ENCODE peak calls at places on chromosome 13, in ten cellular contexts. C is testis, Q is fibroblast of lung, R is left lung, F is thoracic aorta, N is BJ, V is Caco-2, W is SJSA1, Z is MG63, S is mammary epithelial cell. P is an unnamed sample.

GRCh38 chr13:35388979-35389378 is 87.5 kb downstream of the MAB21L1 start:
- DNase-seq in C (no peak), Q (peak; percentile 36), R (no peak), F (no peak), N (no peak), V (no peak), W (peak; percentile 29), Z (peak; percentile 28), S (no peak), P (no peak)

GRCh38 chr13:30679483-30680330 is 55.6 kb upstream of the ALOX5AP start:
- DNase-seq in C (peak; percentile 53), Q (peak; percentile 31), R (no peak), F (no peak), N (no peak), V (no peak), W (peak; percentile 27), Z (peak; percentile 10), S (no peak), P (no peak)

GRCh38 chr13:65456150-65456912 is 1773.8 kb downstream of the PCDH9 start:
- DNase-seq in C (no peak), Q (no peak), R (no peak), F (no peak), N (no peak), V (no peak), W (no peak), Z (no peak), S (no peak), P (no peak)

GRCh38 chr13:109095126-109095525 is 465.7 kb downstream of the MYO16 start:
- DNase-seq in C (no peak), Q (no peak), R (no peak), F (no peak), N (no peak), V (no peak), W (no peak), Z (no peak), S (no peak), P (no peak)

GRCh38 chr13:99028890-99029289 is 51.0 kb upstream of the DOCK9 start:
- DNase-seq in C (no peak), Q (no peak), R (no peak), F (no peak), N (no peak), V (no peak), W (no peak), Z (no peak), S (no peak), P (no peak)

GRCh38 chr13:85665286-85665685 is 133.9 kb downstream of the SLITRK6 start:
- DNase-seq in C (no peak), Q (peak; percentile 74), R (no peak), F (no peak), N (no peak), V (no peak), W (no peak), Z (peak; percentile 31), S (peak; percentile 63), P (no peak)

GRCh38 chr13:30805603-30806011 is 70.3 kb downstream of the ALOX5AP start:
- DNase-seq in C (peak; percentile 94), Q (peak; percentile 77), R (no peak), F (no peak), N (no peak), V (peak; percentile 30), W (no peak), Z (no peak), S (peak; percentile 83), P (no peak)

GRCh38 chr13:25319781-25320180 is 18.4 kb downstream of the NUP58 start:
- DNase-seq in C (no peak), Q (no peak), R (no peak), F (no peak), N (no peak), V (no peak), W (no peak), Z (no peak), S (no peak), P (no peak)

GRCh38 chr13:50230365-50230978 is 215.2 kb downstream of the KCNRG start:
- DNase-seq in C (no peak), Q (peak; percentile 53), R (no peak), F (no peak), N (peak; percentile 17), V (no peak), W (peak; percentile 28), Z (no peak), S (peak; percentile 75), P (no peak)

GRCh38 chr13:97295279-97296182 is 73.4 kb downstream of the MBNL2 start:
- DNase-seq in C (no peak), Q (peak; percentile 84), R (no peak), F (no peak), N (no peak), V (no peak), W (no peak), Z (peak; percentile 6), S (peak; percentile 88), P (no peak)

GRCh38 chr13:84255226-84255625 is 373.0 kb upstream of the SLITRK1 start:
- DNase-seq in C (no peak), Q (no peak), R (no peak), F (no peak), N (no peak), V (no peak), W (no peak), Z (no peak), S (no peak), P (no peak)

GRCh38 chr13:108834193-108834592 is 204.8 kb downstream of the MYO16 start:
- DNase-seq in C (no peak), Q (no peak), R (no peak), F (no peak), N (no peak), V (peak; percentile 71), W (peak; percentile 51), Z (no peak), S (no peak), P (no peak)

GRCh38 chr13:84445776-84446175 is 563.5 kb upstream of the SLITRK1 start:
- DNase-seq in C (no peak), Q (peak; percentile 90), R (no peak), F (no peak), N (no peak), V (no peak), W (no peak), Z (no peak), S (peak; percentile 86), P (no peak)

GRCh38 chr13:73403362-73404150 is 344.8 kb downstream of the KLF5 start:
- DNase-seq in C (no peak), Q (peak; percentile 33), R (no peak), F (no peak), N (no peak), V (no peak), W (no peak), Z (no peak), S (no peak), P (no peak)

GRCh38 chr13:35499131-35500051 is 22.9 kb upstream of the MAB21L1 start:
- DNase-seq in C (no peak), Q (no peak), R (no peak), F (no peak), N (no peak), V (no peak), W (no peak), Z (no peak), S (no peak), P (no peak)

GRCh38 chr13:33179463-33179862 is 106.1 kb downstream of the STARD13 start:
- DNase-seq in C (no peak), Q (no peak), R (no peak), F (no peak), N (no peak), V (no peak), W (no peak), Z (no peak), S (no peak), P (no peak)

GRCh38 chr13:50123002-50123401 is 107.8 kb downstream of the KCNRG start:
- DNase-seq in C (no peak), Q (no peak), R (no peak), F (no peak), N (no peak), V (no peak), W (no peak), Z (no peak), S (no peak), P (no peak)

GRCh38 chr13:99577934-99578917 is 77.0 kb downstream of the TM9SF2 start:
- DNase-seq in C (no peak), Q (no peak), R (no peak), F (no peak), N (no peak), V (no peak), W (peak; percentile 69), Z (no peak), S (no peak), P (no peak)

DNA sequence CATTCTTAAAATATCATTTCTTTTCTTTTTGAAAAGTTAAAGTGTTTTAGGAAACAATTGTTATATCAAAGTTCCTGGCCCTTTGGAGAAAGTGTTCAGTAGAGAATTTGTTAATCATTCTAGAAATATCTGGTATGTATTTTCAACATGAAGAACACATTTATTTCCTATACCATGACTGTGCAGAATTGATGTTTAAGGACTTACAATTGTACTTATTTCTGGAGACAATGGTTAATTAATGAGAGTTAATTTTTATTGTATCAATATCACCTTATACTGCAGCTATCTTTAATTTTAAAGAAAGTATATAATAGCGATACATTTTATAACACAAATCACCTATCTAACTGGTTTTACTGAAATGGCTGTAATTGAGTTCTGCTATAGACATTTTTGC is 95.3 kb downstream of the TEX29 start:
- DNase-seq in C (no peak), Q (no peak), R (no peak), F (no peak), N (no peak), V (no peak), W (no peak), Z (no peak), S (no peak), P (no peak)
- H3K27me3 ChIP-seq in C (no peaks in the 10 kb centered on the region), Q (no peaks in the 10 kb centered on the region), R (peaks cover 70% of the 10 kb centered on the region), F (no peaks in the 10 kb centered on the region), N (peaks cover 4% of the 10 kb centered on the region), V (peaks cover 1% of the 10 kb centered on the region), W (peaks cover 99% of the 10 kb centered on the region), Z (peaks cover 4% of the 10 kb centered on the region), S (peaks cover 14% of the 10 kb centered on the region), P (no peaks in the 10 kb centered on the region)

DNA sequence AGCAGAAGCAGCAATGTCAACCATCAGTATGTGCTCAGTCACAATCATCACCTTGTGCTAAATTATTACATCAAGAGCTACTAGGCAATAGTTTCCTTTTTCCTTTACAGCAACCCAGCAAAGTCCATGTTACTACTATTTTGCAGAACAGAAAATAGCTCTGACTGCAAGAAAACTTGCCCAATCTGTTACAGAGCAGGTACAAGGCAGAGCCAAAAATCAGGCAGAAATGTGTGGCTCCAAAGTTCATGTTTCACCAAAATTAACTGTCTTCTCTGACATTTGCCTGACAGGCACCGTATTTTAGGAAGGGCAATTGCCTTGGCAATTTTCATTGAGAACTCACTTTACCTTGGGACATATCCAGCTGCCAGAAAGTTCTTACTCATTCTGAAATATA is 177.6 kb upstream of the TMTC4 start:
- DNase-seq in C (no peak), Q (no peak), R (no peak), F (no peak), N (no peak), V (no peak), W (no peak), Z (no peak), S (no peak), P (no peak)
- H3K27me3 ChIP-seq in C (no peaks in the 10 kb centered on the region), Q (no peaks in the 10 kb centered on the region), R (no peaks in the 10 kb centered on the region), F (no peaks in the 10 kb centered on the region), N (no peaks in the 10 kb centered on the region), V (no peaks in the 10 kb centered on the region), W (no peaks in the 10 kb centered on the region), Z (no peaks in the 10 kb centered on the region), S (no peaks in the 10 kb centered on the region), P (no peaks in the 10 kb centered on the region)

GRCh38 chr13:74977498-74977897 is 504.5 kb downstream of the TBC1D4 start:
- DNase-seq in C (no peak), Q (no peak), R (no peak), F (no peak), N (no peak), V (no peak), W (no peak), Z (no peak), S (no peak), P (no peak)
- H3K27me3 ChIP-seq in C (no peaks in the 10 kb centered on the region), Q (no peaks in the 10 kb centered on the region), R (no peaks in the 10 kb centered on the region), F (no peaks in the 10 kb centered on the region), N (no peaks in the 10 kb centered on the region), V (no peaks in the 10 kb centered on the region), W (no peaks in the 10 kb centered on the region), Z (no peaks in the 10 kb centered on the region), S (no peaks in the 10 kb centered on the region), P (no peaks in the 10 kb centered on the region)

GRCh38 chr13:111411186-111411858 is 90.9 kb downstream of the TEX29 start:
- DNase-seq in C (no peak), Q (no peak), R (no peak), F (no peak), N (no peak), V (no peak), W (no peak), Z (no peak), S (no peak), P (no peak)
- H3K27me3 ChIP-seq in C (no peaks in the 10 kb centered on the region), Q (no peaks in the 10 kb centered on the region), R (peaks cover 71% of the 10 kb centered on the region), F (no peaks in the 10 kb centered on the region), N (peaks cover 7% of the 10 kb centered on the region), V (no peaks in the 10 kb centered on the region), W (peaks cover 97% of the 10 kb centered on the region), Z (peaks cover 4% of the 10 kb centered on the region), S (peaks cover 21% of the 10 kb centered on the region), P (no peaks in the 10 kb centered on the region)

P was measured in tibial nerve.